ENCODE peak calls at places on chromosomes 3 and 15, in five cellular contexts. One of them, this sample, is unnamed.

GRCh38 chr15:84736375-84736774 is 12.0 kb upstream of the ZNF592 start:
- DNase-seq in CD4-positive, CD25-positive, alpha-beta regulatory T cell: peak; percentile 29
- DNase-seq in HFFc6: no peak
- DNase-seq in stimulated activated CD4-positive, alpha-beta T cell treated with anti-CD3 and anti-CD28 coated beads, Interleukin-4, amount 100 ng/mL, for 1 hour: peak; percentile 51
- DNase-seq in T-helper 9 cell: peak; percentile 32
- DNase-seq in this sample: no peak

GRCh38 chr15:66617137-66618090 is 51.6 kb upstream of the LCTL start:
- DNase-seq in HFFc6: peak; percentile 38
- DNase-seq in CD4-positive, CD25-positive, alpha-beta regulatory T cell: no peak
- DNase-seq in T-helper 9 cell: no peak
- DNase-seq in stimulated activated CD4-positive, alpha-beta T cell treated with anti-CD3 and anti-CD28 coated beads, Interleukin-4, amount 100 ng/mL, for 1 hour: no peak
- DNase-seq in this sample: peak; percentile 66

GRCh38 chr3:39000008-39000450 is 51.7 kb downstream of the SCN11A start:
- DNase-seq in CD4-positive, CD25-positive, alpha-beta regulatory T cell: no peak
- DNase-seq in HFFc6: peak; percentile 74
- DNase-seq in stimulated activated CD4-positive, alpha-beta T cell treated with anti-CD3 and anti-CD28 coated beads, Interleukin-4, amount 100 ng/mL, for 1 hour: no peak
- DNase-seq in T-helper 9 cell: no peak
- DNase-seq in this sample: peak; percentile 41

GRCh38 chr3:159796744-159797143 is 191.9 kb upstream of the IL12A start:
- DNase-seq in CD4-positive, CD25-positive, alpha-beta regulatory T cell: no peak
- DNase-seq in stimulated activated CD4-positive, alpha-beta T cell treated with anti-CD3 and anti-CD28 coated beads, Interleukin-4, amount 100 ng/mL, for 1 hour: no peak
- DNase-seq in T-helper 9 cell: no peak
- DNase-seq in HFFc6: peak; percentile 88
- DNase-seq in this sample: peak; percentile 93

GRCh38 chr15:35663956-35664355 is 118.0 kb upstream of the DPH6 start:
- DNase-seq in HFFc6: no peak
- DNase-seq in CD4-positive, CD25-positive, alpha-beta regulatory T cell: no peak
- DNase-seq in stimulated activated CD4-positive, alpha-beta T cell treated with anti-CD3 and anti-CD28 coated beads, Interleukin-4, amount 100 ng/mL, for 1 hour: no peak
- DNase-seq in T-helper 9 cell: no peak
- DNase-seq in this sample: no peak

GRCh38 chr3:71064288-71064975 is 519.1 kb downstream of the FOXP1 start:
- DNase-seq in CD4-positive, CD25-positive, alpha-beta regulatory T cell: peak; percentile 59
- DNase-seq in HFFc6: no peak
- DNase-seq in T-helper 9 cell: peak; percentile 54
- DNase-seq in stimulated activated CD4-positive, alpha-beta T cell treated with anti-CD3 and anti-CD28 coated beads, Interleukin-4, amount 100 ng/mL, for 1 hour: peak; percentile 67
- DNase-seq in this sample: peak; percentile 58

GRCh38 chr3:33652736-33653135 is 65.3 kb downstream of the CLASP2 start:
- DNase-seq in CD4-positive, CD25-positive, alpha-beta regulatory T cell: no peak
- DNase-seq in stimulated activated CD4-positive, alpha-beta T cell treated with anti-CD3 and anti-CD28 coated beads, Interleukin-4, amount 100 ng/mL, for 1 hour: no peak
- DNase-seq in HFFc6: no peak
- DNase-seq in T-helper 9 cell: no peak
- DNase-seq in this sample: no peak

GRCh38 chr3:70264122-70264780 is 48.2 kb downstream of the MDFIC2 start:
- DNase-seq in CD4-positive, CD25-positive, alpha-beta regulatory T cell: no peak
- DNase-seq in stimulated activated CD4-positive, alpha-beta T cell treated with anti-CD3 and anti-CD28 coated beads, Interleukin-4, amount 100 ng/mL, for 1 hour: no peak
- DNase-seq in T-helper 9 cell: no peak
- DNase-seq in HFFc6: no peak
- DNase-seq in this sample: no peak

GRCh38 chr3:162799910-162800309 is 1303.3 kb downstream of the OTOL1 start:
- DNase-seq in CD4-positive, CD25-positive, alpha-beta regulatory T cell: no peak
- DNase-seq in HFFc6: no peak
- DNase-seq in T-helper 9 cell: no peak
- DNase-seq in stimulated activated CD4-positive, alpha-beta T cell treated with anti-CD3 and anti-CD28 coated beads, Interleukin-4, amount 100 ng/mL, for 1 hour: no peak
- DNase-seq in this sample: no peak

GRCh38 chr15:91376016-91376415 is 276.0 kb downstream of the SV2B start:
- DNase-seq in HFFc6: no peak
- DNase-seq in CD4-positive, CD25-positive, alpha-beta regulatory T cell: no peak
- DNase-seq in stimulated activated CD4-positive, alpha-beta T cell treated with anti-CD3 and anti-CD28 coated beads, Interleukin-4, amount 100 ng/mL, for 1 hour: no peak
- DNase-seq in T-helper 9 cell: no peak
- DNase-seq in this sample: no peak

GRCh38 chr3:171088984-171089754 is 62.6 kb upstream of the SLC2A2 start:
- DNase-seq in CD4-positive, CD25-positive, alpha-beta regulatory T cell: no peak
- DNase-seq in T-helper 9 cell: no peak
- DNase-seq in HFFc6: peak; percentile 84
- DNase-seq in stimulated activated CD4-positive, alpha-beta T cell treated with anti-CD3 and anti-CD28 coated beads, Interleukin-4, amount 100 ng/mL, for 1 hour: no peak
- DNase-seq in this sample: peak; percentile 60

GRCh38 chr15:57746752-57747151 is 40.2 kb downstream of the POLR2M start:
- DNase-seq in stimulated activated CD4-positive, alpha-beta T cell treated with anti-CD3 and anti-CD28 coated beads, Interleukin-4, amount 100 ng/mL, for 1 hour: no peak
- DNase-seq in HFFc6: no peak
- DNase-seq in CD4-positive, CD25-positive, alpha-beta regulatory T cell: no peak
- DNase-seq in T-helper 9 cell: no peak
- DNase-seq in this sample: no peak

GRCh38 chr3:39707314-39707909 is 102.0 kb upstream of the MYRIP start:
- DNase-seq in CD4-positive, CD25-positive, alpha-beta regulatory T cell: no peak
- DNase-seq in stimulated activated CD4-positive, alpha-beta T cell treated with anti-CD3 and anti-CD28 coated beads, Interleukin-4, amount 100 ng/mL, for 1 hour: no peak
- DNase-seq in T-helper 9 cell: no peak
- DNase-seq in HFFc6: peak; percentile 43
- DNase-seq in this sample: peak; percentile 34

GRCh38 chr15:89758283-89758682 is 7.2 kb upstream of the MESP1 start:
- DNase-seq in HFFc6: no peak
- DNase-seq in T-helper 9 cell: no peak
- DNase-seq in stimulated activated CD4-positive, alpha-beta T cell treated with anti-CD3 and anti-CD28 coated beads, Interleukin-4, amount 100 ng/mL, for 1 hour: no peak
- DNase-seq in CD4-positive, CD25-positive, alpha-beta regulatory T cell: no peak
- DNase-seq in this sample: no peak

GRCh38 chr3:1576047-1576446 is 483.2 kb downstream of the CNTN6 start:
- DNase-seq in stimulated activated CD4-positive, alpha-beta T cell treated with anti-CD3 and anti-CD28 coated beads, Interleukin-4, amount 100 ng/mL, for 1 hour: no peak
- DNase-seq in HFFc6: no peak
- DNase-seq in CD4-positive, CD25-positive, alpha-beta regulatory T cell: no peak
- DNase-seq in T-helper 9 cell: no peak
- DNase-seq in this sample: no peak

GRCh38 chr3:169907476-169907875 is 3.9 kb upstream of the SAMD7 start:
- DNase-seq in T-helper 9 cell: no peak
- DNase-seq in stimulated activated CD4-positive, alpha-beta T cell treated with anti-CD3 and anti-CD28 coated beads, Interleukin-4, amount 100 ng/mL, for 1 hour: no peak
- DNase-seq in HFFc6: no peak
- DNase-seq in CD4-positive, CD25-positive, alpha-beta regulatory T cell: no peak
- DNase-seq in this sample: no peak

GRCh38 chr15:91908401-91908800 is 54.9 kb downstream of the SLCO3A1 start:
- DNase-seq in CD4-positive, CD25-positive, alpha-beta regulatory T cell: no peak
- DNase-seq in T-helper 9 cell: no peak
- DNase-seq in stimulated activated CD4-positive, alpha-beta T cell treated with anti-CD3 and anti-CD28 coated beads, Interleukin-4, amount 100 ng/mL, for 1 hour: no peak
- DNase-seq in HFFc6: peak; percentile 42
- DNase-seq in this sample: peak; percentile 38

GRCh38 chr15:40192942-40193341 is 32.1 kb downstream of the BUB1B start:
- DNase-seq in T-helper 9 cell: no peak
- DNase-seq in CD4-positive, CD25-positive, alpha-beta regulatory T cell: no peak
- DNase-seq in HFFc6: peak; percentile 9
- DNase-seq in stimulated activated CD4-positive, alpha-beta T cell treated with anti-CD3 and anti-CD28 coated beads, Interleukin-4, amount 100 ng/mL, for 1 hour: no peak
- DNase-seq in this sample: peak; percentile 8

GRCh38 chr15:72237286-72238224 is 6.6 kb upstream of the PKM start:
- DNase-seq in CD4-positive, CD25-positive, alpha-beta regulatory T cell: peak; percentile 13
- DNase-seq in T-helper 9 cell: no peak
- DNase-seq in HFFc6: peak; percentile 97
- DNase-seq in stimulated activated CD4-positive, alpha-beta T cell treated with anti-CD3 and anti-CD28 coated beads, Interleukin-4, amount 100 ng/mL, for 1 hour: peak; percentile 58
- DNase-seq in this sample: peak; percentile 99

GRCh38 chr3:99761415-99761981 is 56.2 kb upstream of the CMSS1 start:
- DNase-seq in stimulated activated CD4-positive, alpha-beta T cell treated with anti-CD3 and anti-CD28 coated beads, Interleukin-4, amount 100 ng/mL, for 1 hour: no peak
- DNase-seq in T-helper 9 cell: no peak
- DNase-seq in CD4-positive, CD25-positive, alpha-beta regulatory T cell: no peak
- DNase-seq in HFFc6: no peak
- DNase-seq in this sample: no peak

GRCh38 chr3:195023576-195023975 is 247.4 kb downstream of the XXYLT1 start:
- DNase-seq in CD4-positive, CD25-positive, alpha-beta regulatory T cell: no peak
- DNase-seq in stimulated activated CD4-positive, alpha-beta T cell treated with anti-CD3 and anti-CD28 coated beads, Interleukin-4, amount 100 ng/mL, for 1 hour: no peak
- DNase-seq in HFFc6: no peak
- DNase-seq in T-helper 9 cell: no peak
- DNase-seq in this sample: no peak

GRCh38 chr3:104519968-104520655 is 846.6 kb upstream of the ALCAM start:
- DNase-seq in CD4-positive, CD25-positive, alpha-beta regulatory T cell: no peak
- DNase-seq in T-helper 9 cell: no peak
- DNase-seq in stimulated activated CD4-positive, alpha-beta T cell treated with anti-CD3 and anti-CD28 coated beads, Interleukin-4, amount 100 ng/mL, for 1 hour: no peak
- DNase-seq in HFFc6: no peak
- DNase-seq in this sample: peak; percentile 51

GRCh38 chr3:43035801-43036340 is 56.8 kb downstream of the GASK1A start:
- DNase-seq in CD4-positive, CD25-positive, alpha-beta regulatory T cell: no peak
- DNase-seq in T-helper 9 cell: no peak
- DNase-seq in HFFc6: no peak
- DNase-seq in stimulated activated CD4-positive, alpha-beta T cell treated with anti-CD3 and anti-CD28 coated beads, Interleukin-4, amount 100 ng/mL, for 1 hour: no peak
- DNase-seq in this sample: no peak

GRCh38 chr3:178159691-178160090 is 376.5 kb upstream of the KCNMB2 start:
- DNase-seq in stimulated activated CD4-positive, alpha-beta T cell treated with anti-CD3 and anti-CD28 coated beads, Interleukin-4, amount 100 ng/mL, for 1 hour: no peak
- DNase-seq in HFFc6: no peak
- DNase-seq in CD4-positive, CD25-positive, alpha-beta regulatory T cell: no peak
- DNase-seq in T-helper 9 cell: no peak
- DNase-seq in this sample: no peak

GRCh38 chr3:61894988-61895935 is 333.9 kb downstream of the PTPRG start:
- DNase-seq in CD4-positive, CD25-positive, alpha-beta regulatory T cell: no peak
- DNase-seq in stimulated activated CD4-positive, alpha-beta T cell treated with anti-CD3 and anti-CD28 coated beads, Interleukin-4, amount 100 ng/mL, for 1 hour: peak; percentile 10
- DNase-seq in HFFc6: peak; percentile 85
- DNase-seq in T-helper 9 cell: no peak
- DNase-seq in this sample: peak; percentile 83

GRCh38 chr15:69951511-69952209 is 146.1 kb downstream of the TLE3 start:
- DNase-seq in CD4-positive, CD25-positive, alpha-beta regulatory T cell: no peak
- DNase-seq in HFFc6: peak; percentile 19
- DNase-seq in stimulated activated CD4-positive, alpha-beta T cell treated with anti-CD3 and anti-CD28 coated beads, Interleukin-4, amount 100 ng/mL, for 1 hour: no peak
- DNase-seq in T-helper 9 cell: no peak
- DNase-seq in this sample: no peak

GRCh38 chr3:100702082-100703014 is 6.9 kb upstream of the TFG start:
- DNase-seq in stimulated activated CD4-positive, alpha-beta T cell treated with anti-CD3 and anti-CD28 coated beads, Interleukin-4, amount 100 ng/mL, for 1 hour: no peak
- DNase-seq in T-helper 9 cell: no peak
- DNase-seq in CD4-positive, CD25-positive, alpha-beta regulatory T cell: no peak
- DNase-seq in HFFc6: no peak
- DNase-seq in this sample: no peak

GRCh38 chr15:78347586-78348543 is 7.7 kb downstream of the CRABP1 start:
- DNase-seq in HFFc6: no peak
- DNase-seq in stimulated activated CD4-positive, alpha-beta T cell treated with anti-CD3 and anti-CD28 coated beads, Interleukin-4, amount 100 ng/mL, for 1 hour: no peak
- DNase-seq in T-helper 9 cell: no peak
- DNase-seq in CD4-positive, CD25-positive, alpha-beta regulatory T cell: no peak
- DNase-seq in this sample: no peak

GRCh38 chr3:177633671-177634207 is 436.5 kb upstream of the TBL1XR1 start:
- DNase-seq in CD4-positive, CD25-positive, alpha-beta regulatory T cell: no peak
- DNase-seq in stimulated activated CD4-positive, alpha-beta T cell treated with anti-CD3 and anti-CD28 coated beads, Interleukin-4, amount 100 ng/mL, for 1 hour: no peak
- DNase-seq in T-helper 9 cell: no peak
- DNase-seq in HFFc6: peak; percentile 27
- DNase-seq in this sample: peak; percentile 46

GRCh38 chr3:142863010-142863787 is 25.7 kb downstream of the PCOLCE2 start:
- DNase-seq in HFFc6: no peak
- DNase-seq in T-helper 9 cell: no peak
- DNase-seq in stimulated activated CD4-positive, alpha-beta T cell treated with anti-CD3 and anti-CD28 coated beads, Interleukin-4, amount 100 ng/mL, for 1 hour: no peak
- DNase-seq in CD4-positive, CD25-positive, alpha-beta regulatory T cell: no peak
- DNase-seq in this sample: peak; percentile 58

GRCh38 chr3:177590826-177591225 is 393.5 kb upstream of the TBL1XR1 start:
- DNase-seq in HFFc6: no peak
- DNase-seq in T-helper 9 cell: no peak
- DNase-seq in stimulated activated CD4-positive, alpha-beta T cell treated with anti-CD3 and anti-CD28 coated beads, Interleukin-4, amount 100 ng/mL, for 1 hour: no peak
- DNase-seq in CD4-positive, CD25-positive, alpha-beta regulatory T cell: no peak
- DNase-seq in this sample: no peak

GRCh38 chr15:26376243-26376642 is 396.6 kb downstream of the GABRB3 start:
- DNase-seq in HFFc6: no peak
- DNase-seq in CD4-positive, CD25-positive, alpha-beta regulatory T cell: no peak
- DNase-seq in stimulated activated CD4-positive, alpha-beta T cell treated with anti-CD3 and anti-CD28 coated beads, Interleukin-4, amount 100 ng/mL, for 1 hour: no peak
- DNase-seq in T-helper 9 cell: no peak
- DNase-seq in this sample: no peak

GRCh38 chr3:42014949-42015533 is 53.1 kb upstream of the ULK4 start:
- DNase-seq in CD4-positive, CD25-positive, alpha-beta regulatory T cell: no peak
- DNase-seq in HFFc6: no peak
- DNase-seq in stimulated activated CD4-positive, alpha-beta T cell treated with anti-CD3 and anti-CD28 coated beads, Interleukin-4, amount 100 ng/mL, for 1 hour: peak; percentile 8
- DNase-seq in T-helper 9 cell: no peak
- DNase-seq in this sample: no peak

This sample was measured in stromal cell of bone marrow.